ENCODE peak calls at places on chromosomes 7 and 10, in five cellular contexts. X is skeletal muscle cell, F is ELR, C is IMR-90, P is ovary. S is an unnamed sample.

GRCh38 chr10:95221124-95221523 is 27.1 kb downstream of the ACSM6 start:
- DNase-seq in X (no peak), F (peak), C (peak), P (no peak), S (peak)

GRCh38 chr7:117014673-117015133 is 61.4 kb downstream of the ST7 start:
- DNase-seq in X (no peak), F (no peak), C (peak), P (peak), S (peak)

GRCh38 chr7:142567676-142568075 is 181.6 kb upstream of the PRSS1 start:
- DNase-seq in X (no peak), F (no peak), C (no peak), P (no peak), S (no peak)

GRCh38 chr7:44391746-44392617 is 66.6 kb upstream of the CAMK2B start:
- DNase-seq in X (no peak), F (no peak), C (no peak), P (no peak), S (no peak)

GRCh38 chr10:46558411-46559185 is 2.1 kb upstream of the GPRIN2 start:
- DNase-seq in X (no peak), F (no peak), C (no peak), P (peak), S (no peak)

GRCh38 chr7:114519215-114519614 is 104.6 kb downstream of the FOXP2 start:
- DNase-seq in X (peak), F (no peak), C (no peak), P (no peak), S (peak)

GRCh38 chr7:128194533-128195282 is 46.4 kb upstream of the LEP start:
- DNase-seq in X (no peak), F (no peak), C (no peak), P (no peak), S (no peak)

GRCh38 chr10:124092270-124093075 is 925 bp downstream of the CHST15 start:
- DNase-seq in X (no peak), F (no peak), C (no peak), P (peak), S (no peak)

S was measured in fibroblast of pulmonary artery.